ENCODE peak calls at places on chromosomes 3 and 15, in six cellular contexts. F, R, X, E, N and Y are unnamed samples.

GRCh38 chr3:186273586-186273985 is 88.4 kb downstream of the DGKG start:
- DNase-seq in E (no peak), X (no peak), N (no peak), R (no peak), F (no peak), Y (no peak)

GRCh38 chr3:40677749-40678148 is 153.0 kb downstream of the ZNF621 start:
- DNase-seq in N (no peak), R (no peak), X (no peak), F (no peak), E (no peak), Y (no peak)

GRCh38 chr3:157042226-157042625 is 117.7 kb downstream of the CCNL1 start:
- DNase-seq in F (no peak), N (no peak), R (no peak), X (no peak), E (no peak), Y (no peak)

GRCh38 chr3:38579551-38580449 is 69.7 kb downstream of the SCN5A start:
- DNase-seq in N (peak; percentile 58), X (no peak), E (no peak), R (no peak), F (no peak), Y (no peak)

GRCh38 chr15:70669966-70670658 is 93.2 kb downstream of the UACA start:
- DNase-seq in N (no peak), R (no peak), F (no peak), X (no peak), E (no peak), Y (no peak)

GRCh38 chr3:98884675-98885371 is 16.7 kb downstream of the DCBLD2 start:
- DNase-seq in E (no peak), R (no peak), F (no peak), X (no peak), N (no peak), Y (no peak)

GRCh38 chr3:150662410-150663200 is 41.1 kb downstream of the ERICH6 start:
- DNase-seq in N (no peak), F (no peak), X (no peak), E (no peak), R (no peak), Y (no peak)

GRCh38 chr3:128133273-128133883 is 9.8 kb upstream of the RUVBL1 start:
- DNase-seq in E (peak; percentile 35), R (peak; percentile 52), F (no peak), X (peak; percentile 23), N (no peak), Y (peak; percentile 67)

GRCh38 chr3:138472141-138472825 is 37.9 kb downstream of the ESYT3 start:
- DNase-seq in N (no peak), E (no peak), X (no peak), R (no peak), F (no peak), Y (no peak)

GRCh38 chr15:31483053-31483923 is 156.7 kb downstream of the KLF13 start:
- DNase-seq in R (no peak), X (no peak), N (no peak), F (no peak), E (peak; percentile 46), Y (peak; percentile 29)

GRCh38 chr3:102941761-102942160 is 506.9 kb downstream of the ZPLD1 start:
- DNase-seq in R (no peak), E (no peak), F (no peak), N (no peak), X (no peak), Y (no peak)

GRCh38 chr3:110504901-110505300 is 566.7 kb upstream of the NECTIN3 start:
- DNase-seq in X (no peak), E (no peak), R (no peak), F (no peak), N (no peak), Y (peak; percentile 8)

GRCh38 chr15:98612490-98613110 is 35.7 kb upstream of the IGF1R start:
- DNase-seq in F (no peak), E (no peak), N (peak; percentile 43), R (no peak), X (no peak), Y (no peak)

GRCh38 chr3:136305879-136306278 is 55.7 kb downstream of the PCCB start:
- DNase-seq in N (no peak), F (peak; percentile 12), R (peak; percentile 15), E (no peak), X (peak; percentile 43), Y (peak; percentile 63)

GRCh38 chr15:67902579-67902979 is 62.7 kb upstream of the RNU6-1 start:
- DNase-seq in N (no peak), F (no peak), E (no peak), R (no peak), X (no peak), Y (no peak)

GRCh38 chr3:50327129-50327528 is 894 bp downstream of the TUSC2 start:
- DNase-seq in E (no peak), N (no peak), F (no peak), R (no peak), X (no peak), Y (no peak)

GRCh38 chr3:4852780-4853748 is 126.2 kb upstream of the BHLHE40 start:
- DNase-seq in R (no peak), F (no peak), E (no peak), N (no peak), X (no peak), Y (no peak)

GRCh38 chr15:62307551-62307950 is 142.5 kb upstream of the C2CD4B start:
- DNase-seq in F (peak; percentile 1), R (no peak), N (no peak), E (no peak), X (no peak), Y (peak; percentile 93)

GRCh38 chr3:139455855-139456254 is 20.5 kb downstream of the RBP2 start:
- DNase-seq in X (no peak), E (no peak), R (no peak), N (no peak), F (no peak), Y (no peak)

GRCh38 chr3:58629629-58630028 is 36.9 kb downstream of the FAM3D start:
- DNase-seq in E (no peak), X (no peak), F (no peak), N (no peak), R (no peak), Y (no peak)

GRCh38 chr3:18423401-18424212 is 1.5 kb downstream of the SATB1 start:
- DNase-seq in X (no peak), F (no peak), E (peak; percentile 48), N (peak; percentile 73), R (no peak), Y (peak; percentile 58)

GRCh38 chr3:140205598-140205997 is 270.6 kb downstream of the CLSTN2 start:
- DNase-seq in F (no peak), E (no peak), N (no peak), X (no peak), R (no peak), Y (no peak)

GRCh38 chr3:16011376-16011775 is 163.1 kb upstream of the GALNT15 start:
- DNase-seq in R (peak; percentile 5), F (no peak), X (no peak), N (no peak), E (no peak), Y (no peak)

GRCh38 chr3:193620650-193621049 is 27.6 kb downstream of the OPA1 start:
- DNase-seq in X (no peak), R (no peak), F (peak; percentile 3), N (no peak), E (no peak), Y (peak; percentile 3)

GRCh38 chr3:120429921-120430361 is 20.9 kb downstream of the FSTL1 start:
- DNase-seq in N (no peak), E (no peak), F (no peak), R (no peak), X (no peak), Y (no peak)

GRCh38 chr3:197353001-197353866 is 54.8 kb upstream of the DLG1 start:
- DNase-seq in E (no peak), X (no peak), F (no peak), N (no peak), R (no peak), Y (no peak)

GRCh38 chr3:45980819-45981218 is 14.8 kb downstream of the FYCO1 start:
- DNase-seq in N (no peak), R (no peak), E (no peak), F (no peak), X (no peak), Y (no peak)

GRCh38 chr15:74937226-74937601 is 659 bp downstream of the COX5A start:
- DNase-seq in F (no peak), X (no peak), R (no peak), E (no peak), N (no peak), Y (no peak)

GRCh38 chr15:29039466-29040366 is 153.9 kb downstream of the APBA2 start:
- DNase-seq in E (peak; percentile 29), R (no peak), N (no peak), X (no peak), F (no peak), Y (no peak)

GRCh38 chr3:80017369-80017768 is 249.6 kb upstream of the ROBO1 start:
- DNase-seq in E (no peak), R (no peak), X (no peak), N (no peak), F (no peak), Y (no peak)

GRCh38 chr3:178623666-178624255 is 87.5 kb downstream of the KCNMB2 start:
- DNase-seq in N (no peak), E (no peak), F (peak; percentile 1), R (no peak), X (no peak), Y (peak; percentile 51)

GRCh38 chr3:54447427-54447826 is 325.1 kb downstream of the CACNA2D3 start:
- DNase-seq in R (no peak), N (no peak), F (no peak), E (no peak), X (no peak), Y (no peak)

GRCh38 chr3:116000315-116000714 is 377.0 kb downstream of the GAP43 start:
- DNase-seq in E (no peak), N (no peak), X (peak; percentile 87), R (peak; percentile 58), F (peak; percentile 23), Y (peak; percentile 97)

GRCh38 chr15:34914316-34914715 is 55.2 kb downstream of the AQR start:
- DNase-seq in X (no peak), E (no peak), R (no peak), N (no peak), F (no peak), Y (no peak)

GRCh38 chr3:12897537-12898289 is 56.3 kb upstream of the RPL32 start:
- DNase-seq in X (no peak), N (no peak), R (no peak), E (no peak), F (no peak), Y (peak; percentile 79)

GRCh38 chr3:120350431-120350941 is 1.3 kb upstream of the LRRC58 start:
- DNase-seq in R (no peak), X (peak; percentile 54), F (no peak), N (peak; percentile 62), E (no peak), Y (peak; percentile 57)

GRCh38 chr3:120615863-120616599 is 19.9 kb downstream of the NDUFB4 start:
- DNase-seq in E (no peak), N (peak; percentile 60), R (no peak), F (peak; percentile 4), X (no peak), Y (peak; percentile 19)

GRCh38 chr15:36810656-36811449 is 231.4 kb downstream of the CDIN1 start:
- DNase-seq in N (no peak), F (no peak), X (no peak), E (no peak), R (peak; percentile 8), Y (no peak)

GRCh38 chr15:74869726-74870407 is 3.3 kb downstream of the SCAMP2 start:
- DNase-seq in R (no peak), F (no peak), E (peak; percentile 41), X (no peak), N (peak; percentile 81), Y (no peak)